ENCODE peak calls at places on chromosomes 12 and 14, in eight cellular contexts. A, O, X, U, P, R, I and F are unnamed samples.

GRCh38 chr12:99390707-99391106 is 256.8 kb upstream of the GARIN6 start:
- DNase-seq in A (no peak), O (no peak), X (peak; percentile 48), U (no peak), P (no peak), R (no peak), I (no peak), F (no peak)

GRCh38 chr12:130881046-130881445 is 9.2 kb downstream of the RAN start:
- DNase-seq in A (no peak), O (no peak), X (no peak), U (no peak), P (no peak), R (no peak), I (no peak), F (no peak)

GRCh38 chr12:123433615-123434014 is 2.9 kb downstream of the RILPL2 start:
- DNase-seq in A (no peak), O (no peak), X (no peak), U (no peak), P (no peak), R (no peak), I (no peak), F (no peak)

GRCh38 chr14:85752179-85752578 is 222.2 kb downstream of the FLRT2 start:
- DNase-seq in A (no peak), O (no peak), X (no peak), U (peak; percentile 12), P (no peak), R (no peak), I (no peak), F (no peak)

GRCh38 chr14:21642683-21643082 is 7.9 kb upstream of the OR10G2 start:
- DNase-seq in A (no peak), O (no peak), X (no peak), U (no peak), P (no peak), R (no peak), I (no peak), F (no peak)

GRCh38 chr12:96343347-96343954 is 56.8 kb downstream of the CDK17 start:
- DNase-seq in A (no peak), O (no peak), X (no peak), U (no peak), P (no peak), R (no peak), I (no peak), F (no peak)

GRCh38 chr12:127728285-127728684 is 538.7 kb upstream of the TMEM132C start:
- DNase-seq in A (no peak), O (no peak), X (no peak), U (no peak), P (no peak), R (no peak), I (no peak), F (no peak)

GRCh38 chr12:48779869-48780268 is 9.0 kb downstream of the ADCY6 start:
- DNase-seq in A (no peak), O (peak; percentile 94), X (no peak), U (peak; percentile 61), P (no peak), R (peak; percentile 70), I (peak; percentile 24), F (no peak)

GRCh38 chr14:24837280-24838046 is 203.5 kb upstream of the GZMB start:
- DNase-seq in A (no peak), O (no peak), X (no peak), U (no peak), P (no peak), R (no peak), I (no peak), F (no peak)